ENCODE peak calls at places on chromosomes 11 and 22, in six cellular contexts. P is tibial nerve, U is IMR-90, T is foreskin fibroblast, Z is dorsolateral prefrontal cortex, H is astrocyte. L is an unnamed sample.

GRCh38 chr22:17262976-17263375 is 43.7 kb upstream of the ADA2 start:
- DNase-seq in P (no peak), U (no peak), T (no peak), Z (no peak), H (no peak), L (no peak)

GRCh38 chr22:42184852-42185251 is 54.2 kb upstream of the CYP2D6 start:
- DNase-seq in P (no peak), U (no peak), T (no peak), Z (no peak), H (no peak), L (no peak)

GRCh38 chr22:37880668-37881440 is 25.2 kb upstream of the MICALL1 start:
- DNase-seq in P (no peak), U (peak), T (peak), Z (peak), H (peak), L (no peak)

GRCh38 chr22:43501951-43502874 is 90.4 kb downstream of the MPPED1 start:
- DNase-seq in P (no peak), U (no peak), T (no peak), Z (peak), H (no peak), L (no peak)

GRCh38 chr22:47160781-47161520 is 398.5 kb downstream of the TBC1D22A start:
- DNase-seq in P (no peak), U (no peak), T (no peak), Z (no peak), H (no peak), L (no peak)

GRCh38 chr22:27687984-27688545 is 113.5 kb downstream of the MN1 start:
- DNase-seq in P (no peak), U (no peak), T (no peak), Z (no peak), H (no peak), L (no peak)

GRCh38 chr11:45646275-45646970 is 19.0 kb downstream of the CHST1 start:
- DNase-seq in P (no peak), U (peak), T (peak), Z (no peak), H (no peak), L (no peak)

GRCh38 chr11:79196950-79197349 is 243.9 kb downstream of the TENM4 start:
- DNase-seq in P (no peak), U (no peak), T (no peak), Z (no peak), H (no peak), L (no peak)

GRCh38 chr22:29184886-29185575 is 20.7 kb upstream of the EMID1 start:
- DNase-seq in P (no peak), U (no peak), T (no peak), Z (peak), H (no peak), L (no peak)

GRCh38 chr11:10387209-10388083 is 67.6 kb upstream of the AMPD3 start:
- DNase-seq in P (peak), U (peak), T (peak), Z (no peak), H (peak), L (no peak)

GRCh38 chr11:47099213-47099917 is 77.3 kb downstream of the ARFGAP2 start:
- DNase-seq in P (no peak), U (peak), T (peak), Z (no peak), H (peak), L (no peak)

GRCh38 chr11:77475206-77475605 is 1.3 kb upstream of the PAK1 start:
- DNase-seq in P (no peak), U (no peak), T (no peak), Z (no peak), H (no peak), L (no peak)

GRCh38 chr22:37229805-37230672 is 14.0 kb downstream of the RAC2 start:
- DNase-seq in P (no peak), U (peak), T (peak), Z (no peak), H (peak), L (no peak)

GRCh38 chr11:76673164-76674142 is 2.9 kb upstream of the LRRC32 start:
- DNase-seq in P (no peak), U (no peak), T (no peak), Z (no peak), H (no peak), L (no peak)

GRCh38 chr11:35364101-35364780 is 55.1 kb downstream of the SLC1A2 start:
- DNase-seq in P (peak), U (peak), T (peak), Z (no peak), H (peak), L (no peak)

GRCh38 chr11:33687733-33688479 is 12.7 kb downstream of the C11orf91 start:
- DNase-seq in P (no peak), U (peak), T (peak), Z (peak), H (peak), L (peak)

GRCh38 chr22:41197808-41198585 is 7.1 kb upstream of the L3MBTL2 start:
- DNase-seq in P (no peak), U (no peak), T (peak), Z (no peak), H (peak), L (peak)

GRCh38 chr11:74035264-74035663 is 26.4 kb upstream of the UCP3 start:
- DNase-seq in P (no peak), U (peak), T (peak), Z (no peak), H (no peak), L (no peak)

GRCh38 chr11:442611-443081 is 835 bp upstream of the ANO9 start:
- DNase-seq in P (no peak), U (no peak), T (no peak), Z (no peak), H (no peak), L (no peak)

GRCh38 chr11:64306876-64307622 is 1.7 kb downstream of the ESRRA start:
- DNase-seq in P (no peak), U (no peak), T (no peak), Z (no peak), H (no peak), L (no peak)

GRCh38 chr11:73969991-73970800 is 12.4 kb downstream of the UCP2 start:
- DNase-seq in P (no peak), U (no peak), T (no peak), Z (no peak), H (no peak), L (no peak)

GRCh38 chr22:24501366-24502005 is 6.4 kb downstream of the UPB1 start:
- DNase-seq in P (no peak), U (no peak), T (no peak), Z (no peak), H (no peak), L (no peak)

GRCh38 chr11:69472766-69473519 is 8.5 kb upstream of the LINC01488 start:
- DNase-seq in P (no peak), U (no peak), T (no peak), Z (no peak), H (no peak), L (no peak)

GRCh38 chr22:25598609-25599008 is 34.1 kb downstream of the GRK3 start:
- DNase-seq in P (no peak), U (no peak), T (no peak), Z (no peak), H (no peak), L (no peak)

GRCh38 chr22:36201630-36202312 is at the start of gene APOL4:
- DNase-seq in P (peak), U (no peak), T (no peak), Z (no peak), H (no peak), L (no peak)

GRCh38 chr22:45376703-45377102 is 36.7 kb downstream of the SMC1B start:
- DNase-seq in P (no peak), U (no peak), T (no peak), Z (no peak), H (no peak), L (no peak)

GRCh38 chr22:37711490-37711889 is 14.6 kb downstream of the TRIOBP start:
- DNase-seq in P (no peak), U (no peak), T (no peak), Z (no peak), H (no peak), L (no peak)

GRCh38 chr11:61406067-61406466 is 13.7 kb downstream of the TMEM216 start:
- DNase-seq in P (no peak), U (no peak), T (no peak), Z (no peak), H (no peak), L (no peak)

GRCh38 chr11:2899080-2899783 is 13.7 kb upstream of the CDKN1C start:
- DNase-seq in P (no peak), U (no peak), T (no peak), Z (no peak), H (no peak), L (no peak)

GRCh38 chr11:94823127-94823732 is 55.1 kb downstream of the AMOTL1 start:
- DNase-seq in P (no peak), U (no peak), T (no peak), Z (no peak), H (no peak), L (no peak)

GRCh38 chr11:60951909-60952741 is at the start of gene SLC15A3:
- DNase-seq in P (peak), U (peak), T (peak), Z (no peak), H (no peak), L (peak)

GRCh38 chr11:128632151-128632791 is 44.9 kb upstream of the ETS1 start:
- DNase-seq in P (no peak), U (peak), T (peak), Z (no peak), H (peak), L (peak)

GRCh38 chr11:96235725-96236124 is 107.3 kb downstream of the MAML2 start:
- DNase-seq in P (no peak), U (peak), T (no peak), Z (no peak), H (no peak), L (no peak)
- TF ChIP-seq CTCF in P (no peak), U (no peak), T (no peak), Z (no peak), H (no peak), L (no peak)

DNA sequence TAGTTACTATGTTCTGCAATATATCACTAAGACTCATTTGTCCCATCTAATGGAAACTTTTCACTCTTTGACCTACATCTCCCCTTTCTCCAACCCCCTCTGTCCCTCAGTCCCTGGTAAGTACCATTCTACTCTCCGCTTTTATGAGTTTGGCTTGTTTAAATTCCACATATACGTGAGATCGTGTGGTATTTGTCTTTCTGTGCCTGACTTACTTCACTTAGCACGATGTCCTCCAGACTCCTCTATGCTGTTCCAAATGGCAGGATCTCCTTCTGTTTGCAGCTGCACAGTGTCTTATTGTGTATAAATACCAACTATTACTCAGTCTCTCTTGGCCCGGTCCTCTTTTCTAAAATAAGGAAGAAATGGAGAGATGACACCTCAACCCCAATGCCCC is 205.4 kb upstream of the NTM start:
- DNase-seq in P (no peak), U (no peak), T (no peak), Z (no peak), H (no peak), L (no peak)
- TF ChIP-seq CTCF in P (no peak), U (no peak), T (no peak), Z (no peak), H (no peak), L (no peak)

DNA sequence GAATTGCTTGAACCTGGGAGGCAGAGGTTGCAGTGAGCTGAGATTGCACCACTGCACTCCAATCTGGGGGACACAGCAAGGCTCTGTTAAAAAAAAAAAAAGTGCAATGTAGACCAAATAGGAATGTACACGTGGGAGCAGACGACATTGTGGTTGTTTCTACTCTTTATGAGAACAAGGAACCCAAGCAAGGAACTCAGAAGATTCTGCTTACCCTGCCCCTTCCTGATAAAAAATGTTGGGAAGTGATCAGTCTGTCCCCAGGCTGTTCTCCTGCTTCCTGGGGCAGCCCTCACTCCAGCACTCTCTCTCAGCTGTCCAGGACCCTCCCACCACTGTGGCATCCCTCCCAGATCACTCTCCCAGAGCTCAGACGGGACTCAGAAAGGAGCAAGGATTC is 31.7 kb downstream of the SLCO2B1 start:
- DNase-seq in P (no peak), U (no peak), T (no peak), Z (no peak), H (no peak), L (no peak)
- TF ChIP-seq CTCF in P (no peak), U (no peak), T (no peak), Z (no peak), H (no peak), L (no peak)

GRCh38 chr11:43934359-43935130 is 7.9 kb upstream of the C11orf96 start:
- DNase-seq in P (no peak), U (no peak), T (no peak), Z (no peak), H (no peak), L (no peak)
- TF ChIP-seq CTCF in P (no peak), U (no peak), T (no peak), Z (no peak), H (no peak), L (no peak)

GRCh38 chr11:119488256-119488995 is 65.5 kb upstream of the THY1 start:
- DNase-seq in P (no peak), U (no peak), T (no peak), Z (peak), H (no peak), L (no peak)

GRCh38 chr11:119484741-119485605 is 62.0 kb upstream of the THY1 start:
- DNase-seq in P (no peak), U (no peak), T (no peak), Z (no peak), H (no peak), L (peak)

GRCh38 chr11:119486691-119487259 is 63.8 kb upstream of the THY1 start:
- DNase-seq in P (no peak), U (no peak), T (no peak), Z (no peak), H (no peak), L (no peak)

GRCh38 chr11:119483881-119484371 is 61.0 kb upstream of the THY1 start:
- DNase-seq in P (no peak), U (no peak), T (no peak), Z (no peak), H (no peak), L (no peak)

GRCh38 chr11:119486016-119486415 is 63.0 kb upstream of the THY1 start:
- DNase-seq in P (no peak), U (no peak), T (no peak), Z (no peak), H (no peak), L (no peak)
- TF ChIP-seq CTCF in P (no peak), U (no peak), T (no peak), Z (no peak), H (no peak), L (no peak)

GRCh38 chr11:65781152-65781961 is 581 bp upstream of the AP5B1 start:
- DNase-seq in P (no peak), U (no peak), T (no peak), Z (no peak), H (no peak), L (peak)
- TF ChIP-seq CTCF in P (peak), U (peak), T (no peak), Z (no peak), H (no peak), L (no peak)

DNA sequence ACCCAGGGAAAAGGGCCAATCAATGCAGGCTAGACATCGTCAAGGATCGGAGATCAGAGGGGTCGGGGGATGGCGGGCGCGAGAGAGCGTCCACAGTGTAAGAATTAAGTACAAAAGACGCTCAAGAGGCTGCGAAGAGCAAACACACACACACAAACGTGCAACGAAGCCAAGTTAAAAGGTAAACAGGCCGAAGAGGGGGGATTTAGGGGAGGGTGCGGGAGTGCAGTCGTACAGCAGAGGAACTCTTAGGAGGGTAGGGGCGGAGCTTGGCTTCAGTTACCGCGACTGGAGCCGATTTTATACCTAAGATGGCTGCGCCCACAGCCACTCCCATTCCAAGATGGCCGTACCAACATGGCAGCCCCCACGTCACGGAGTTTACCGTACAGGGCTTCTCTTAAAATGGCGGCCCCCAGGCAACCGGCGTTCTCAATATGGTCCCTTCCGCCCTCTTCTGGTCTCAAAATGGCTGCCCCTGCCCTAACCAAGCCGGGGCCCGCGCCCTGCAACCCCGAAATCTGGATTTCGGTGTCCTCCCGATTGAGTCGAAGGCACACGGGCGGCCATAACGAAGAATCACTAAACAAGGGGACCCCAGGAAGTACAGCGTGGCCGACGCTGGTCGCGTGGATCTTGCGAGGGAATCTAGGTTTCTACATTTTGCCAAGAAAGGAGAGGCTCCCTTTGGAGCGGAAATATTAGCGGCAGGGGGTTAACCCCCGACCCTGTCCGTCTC is 2.0 kb downstream of the GNG3 start:
- DNase-seq in P (peak), U (peak), T (peak), Z (peak), H (peak), L (peak)
- TF ChIP-seq CTCF in P (peak), U (no peak), T (no peak), Z (peak), H (no peak), L (no peak)

L was measured in nephron progenitor cell.